ENCODE peak calls at places on chromosome 16, in five cellular contexts. K is HS-5; Q is astrocyte of the spinal cord; N is activated T-helper 9 cell treated with anti-CD3 and anti-CD28 coated beads, Interleukin-2, amount 50 U/mL, for 16 hours; W is stimulated activated CD8-positive, alpha-beta memory T cell treated with anti-CD3 and anti-CD28 coated beads, Interleukin-7, amount 100 ng/mL, for 1 hour. U is an unnamed sample.

GRCh38 chr16:10749680-10750035 is 6.0 kb downstream of the NUBP1 start:
- DNase-seq in K (peak), Q (no peak), N (no peak), W (no peak), U (no peak)

GRCh38 chr16:278863-279366 is 1.5 kb upstream of the ARHGDIG start:
- DNase-seq in K (no peak), Q (no peak), N (no peak), W (no peak), U (no peak)

GRCh38 chr16:23408242-23409201 is 44.5 kb downstream of the COG7 start:
- DNase-seq in K (no peak), Q (peak), N (no peak), W (no peak), U (peak)

GRCh38 chr16:66901626-66902025 is 17.1 kb downstream of the CDH16 start:
- DNase-seq in K (no peak), Q (no peak), N (no peak), W (no peak), U (no peak)

GRCh38 chr16:26816885-26817571 is 249.7 kb upstream of the C16orf82 start:
- DNase-seq in K (no peak), Q (peak), N (no peak), W (no peak), U (no peak)

GRCh38 chr16:73202176-73202729 is 154.3 kb upstream of the ZFHX3 start:
- DNase-seq in K (peak), Q (peak), N (no peak), W (no peak), U (no peak)

GRCh38 chr16:88613911-88614817 is 24.2 kb upstream of the IL17C start:
- DNase-seq in K (no peak), Q (no peak), N (no peak), W (no peak), U (no peak)

GRCh38 chr16:6297666-6298435 is 1034.8 kb upstream of the RBFOX1 start:
- DNase-seq in K (no peak), Q (no peak), N (no peak), W (no peak), U (no peak)

GRCh38 chr16:3577302-3577752 is at the start of gene NLRC3:
- DNase-seq in K (no peak), Q (no peak), N (no peak), W (peak), U (no peak)

GRCh38 chr16:62035115-62036092 is 834 bp downstream of the CDH8 start:
- DNase-seq in K (no peak), Q (peak), N (no peak), W (no peak), U (no peak)

GRCh38 chr16:13909872-13910303 is 10.1 kb upstream of the ERCC4 start:
- DNase-seq in K (no peak), Q (peak), N (no peak), W (no peak), U (peak)

GRCh38 chr16:81585785-81586184 is 141.2 kb downstream of the CMIP start:
- DNase-seq in K (no peak), Q (no peak), N (no peak), W (no peak), U (no peak)

GRCh38 chr16:11410382-11411058 is 65.3 kb downstream of the RMI2 start:
- DNase-seq in K (no peak), Q (no peak), N (no peak), W (no peak), U (no peak)

GRCh38 chr16:67235816-67236547 is 9.1 kb downstream of the TMEM208 start:
- DNase-seq in K (no peak), Q (no peak), N (peak), W (no peak), U (peak)